ENCODE peak calls at places on chromosomes 11 and 22, in seven cellular contexts. Y is NCI-H1092, Z is adipocyte, H is sciatic nerve, N is NCI-H460, B is GM04503, G is neuronal stem cell. W is an unnamed sample.
A peak's percentile ranks its signal among the peaks of the same experiment; 100 is the strongest.

GRCh38 chr11:1706634-1707400 is 9.8 kb downstream of the KRTAP5-6 start:
- DNase-seq in Y (no peak), H (peak; percentile 50), N (peak; percentile 17), Z (no peak), B (no peak), G (no peak), W (no peak)

GRCh38 chr11:62664405-62665074 is 470 bp downstream of the C11orf98 start:
- DNase-seq in G (no peak), B (no peak), Z (no peak), H (peak; percentile 69), Y (peak; percentile 69), N (no peak), W (no peak)

GRCh38 chr11:3888210-3888609 is 32.7 kb downstream of the STIM1 start:
- DNase-seq in N (no peak), H (no peak), G (no peak), B (no peak), Y (no peak), Z (no peak), W (no peak)

GRCh38 chr11:9802291-9802861 is 138.5 kb downstream of the SWAP70 start:
- DNase-seq in Y (no peak), N (peak; percentile 21), H (no peak), Z (peak; percentile 93), B (peak; percentile 98), G (no peak), W (no peak)

GRCh38 chr22:49235463-49236300 is 592.0 kb downstream of the BRD1 start:
- DNase-seq in B (no peak), Y (peak; percentile 9), N (no peak), Z (no peak), G (no peak), H (no peak), W (no peak)

GRCh38 chr11:76129729-76130128 is 76.6 kb downstream of the WNT11 start:
- DNase-seq in Z (no peak), N (no peak), Y (no peak), G (no peak), B (no peak), H (no peak), W (no peak)

GRCh38 chr11:45939836-45940235 is 17.4 kb downstream of the LARGE2 start:
- DNase-seq in B (no peak), H (no peak), G (no peak), Z (peak; percentile 7), Y (no peak), N (no peak), W (no peak)

GRCh38 chr11:46238078-46238966 is 39.1 kb upstream of the CREB3L1 start:
- DNase-seq in Z (peak; percentile 81), N (no peak), G (peak; percentile 62), B (no peak), Y (no peak), H (peak; percentile 85), W (no peak)

GRCh38 chr22:25661067-25661466 is 80.9 kb upstream of the MYO18B start:
- DNase-seq in H (no peak), B (no peak), Y (peak; percentile 13), N (no peak), Z (peak; percentile 56), G (no peak), W (no peak)

GRCh38 chr11:125110996-125111340 is 458 bp downstream of the TMEM218 start:
- DNase-seq in G (no peak), N (no peak), Y (peak; percentile 7), H (no peak), B (no peak), Z (peak; percentile 42), W (no peak)

GRCh38 chr11:132058211-132058772 is 687.9 kb downstream of the NTM start:
- DNase-seq in G (no peak), H (no peak), N (no peak), B (no peak), Z (peak; percentile 49), Y (no peak), W (no peak)

GRCh38 chr11:36014499-36014898 is 70.6 kb downstream of the LDLRAD3 start:
- DNase-seq in G (no peak), B (no peak), Y (no peak), N (no peak), Z (no peak), H (no peak), W (no peak)

GRCh38 chr11:122869622-122870021 is 12.9 kb upstream of the JHY start:
- DNase-seq in N (no peak), B (no peak), Y (no peak), H (no peak), Z (no peak), G (no peak), W (no peak)

GRCh38 chr11:16860632-16861031 is 122.2 kb downstream of the C11orf58 start:
- DNase-seq in Z (no peak), B (no peak), H (no peak), N (no peak), Y (no peak), G (no peak), W (no peak)

GRCh38 chr11:78641541-78641940 is 66.9 kb upstream of the NARS2 start:
- DNase-seq in Z (no peak), Y (no peak), N (no peak), B (peak; percentile 13), G (no peak), H (no peak), W (no peak)

GRCh38 chr22:45358127-45358526 is 48.4 kb downstream of the FAM118A start:
- DNase-seq in B (no peak), Z (peak; percentile 10), G (no peak), H (no peak), N (no peak), Y (no peak), W (no peak)

GRCh38 chr11:46119053-46119351 is 2.3 kb downstream of the PHF21A start:
- DNase-seq in B (no peak), H (no peak), Z (no peak), Y (no peak), N (no peak), G (no peak), W (no peak)